ENCODE peak calls at places on chromosomes 7 and 10, in seven cellular contexts. One of them, this sample, is unnamed.

GRCh38 chr7:82110146-82110823 is 333.3 kb downstream of the CACNA2D1 start:
- DNase-seq in HFF-Myc: no peak
- DNase-seq in pancreas: no peak
- DNase-seq in Caco-2: no peak
- DNase-seq in cardiac muscle cell: no peak
- DNase-seq in CD4-positive, alpha-beta T cell: no peak
- DNase-seq in endodermal cell: no peak
- DNase-seq in this sample: no peak

GRCh38 chr7:105238198-105238765 is 150.4 kb downstream of the SRPK2 start:
- DNase-seq in HFF-Myc: no peak
- DNase-seq in pancreas: no peak
- DNase-seq in Caco-2: no peak
- DNase-seq in cardiac muscle cell: no peak
- DNase-seq in CD4-positive, alpha-beta T cell: no peak
- DNase-seq in endodermal cell: no peak
- DNase-seq in this sample: no peak

GRCh38 chr7:28505861-28506260 is 93.5 kb downstream of the CREB5 start:
- DNase-seq in HFF-Myc: no peak
- DNase-seq in pancreas: no peak
- DNase-seq in Caco-2: no peak
- DNase-seq in cardiac muscle cell: no peak
- DNase-seq in CD4-positive, alpha-beta T cell: no peak
- DNase-seq in endodermal cell: no peak
- DNase-seq in this sample: no peak

GRCh38 chr7:152735443-152736004 is 24.0 kb upstream of the ACTR3B start:
- DNase-seq in HFF-Myc: peak
- DNase-seq in pancreas: no peak
- DNase-seq in Caco-2: no peak
- DNase-seq in cardiac muscle cell: no peak
- DNase-seq in CD4-positive, alpha-beta T cell: no peak
- DNase-seq in endodermal cell: peak
- DNase-seq in this sample: no peak

GRCh38 chr10:28984431-28984830 is 304.4 kb upstream of the LYZL1 start:
- DNase-seq in HFF-Myc: peak
- DNase-seq in pancreas: peak
- DNase-seq in Caco-2: no peak
- DNase-seq in cardiac muscle cell: peak
- DNase-seq in CD4-positive, alpha-beta T cell: no peak
- DNase-seq in endodermal cell: peak
- DNase-seq in this sample: no peak

GRCh38 chr10:29517352-29517923 is 117.3 kb downstream of the SVIL start:
- DNase-seq in HFF-Myc: no peak
- DNase-seq in pancreas: no peak
- DNase-seq in Caco-2: no peak
- DNase-seq in cardiac muscle cell: peak
- DNase-seq in CD4-positive, alpha-beta T cell: no peak
- DNase-seq in endodermal cell: peak
- DNase-seq in this sample: peak

GRCh38 chr10:124916098-124916584 is 25.8 kb upstream of the ZRANB1 start:
- DNase-seq in HFF-Myc: no peak
- DNase-seq in pancreas: no peak
- DNase-seq in Caco-2: no peak
- DNase-seq in cardiac muscle cell: peak
- DNase-seq in CD4-positive, alpha-beta T cell: no peak
- DNase-seq in endodermal cell: no peak
- DNase-seq in this sample: peak

GRCh38 chr10:35690534-35690933 is 48.4 kb upstream of the FZD8 start:
- DNase-seq in HFF-Myc: no peak
- DNase-seq in pancreas: no peak
- DNase-seq in Caco-2: no peak
- DNase-seq in cardiac muscle cell: no peak
- DNase-seq in CD4-positive, alpha-beta T cell: no peak
- DNase-seq in endodermal cell: no peak
- DNase-seq in this sample: no peak

GRCh38 chr10:21134645-21135395 is 237.7 kb upstream of the NEBL start:
- DNase-seq in HFF-Myc: no peak
- DNase-seq in pancreas: no peak
- DNase-seq in Caco-2: no peak
- DNase-seq in cardiac muscle cell: peak
- DNase-seq in CD4-positive, alpha-beta T cell: no peak
- DNase-seq in endodermal cell: no peak
- DNase-seq in this sample: no peak

GRCh38 chr7:4740796-4741195 is 34.6 kb upstream of the AP5Z1 start:
- DNase-seq in HFF-Myc: no peak
- DNase-seq in pancreas: no peak
- DNase-seq in Caco-2: no peak
- DNase-seq in cardiac muscle cell: no peak
- DNase-seq in CD4-positive, alpha-beta T cell: no peak
- DNase-seq in endodermal cell: no peak
- DNase-seq in this sample: no peak

GRCh38 chr7:117666019-117666418 is 186.2 kb downstream of the CFTR start:
- DNase-seq in HFF-Myc: no peak
- DNase-seq in pancreas: no peak
- DNase-seq in Caco-2: peak
- DNase-seq in cardiac muscle cell: peak
- DNase-seq in CD4-positive, alpha-beta T cell: no peak
- DNase-seq in endodermal cell: no peak
- DNase-seq in this sample: no peak

GRCh38 chr10:78155722-78156121 is 122.1 kb downstream of the RPS24 start:
- DNase-seq in HFF-Myc: no peak
- DNase-seq in pancreas: no peak
- DNase-seq in Caco-2: no peak
- DNase-seq in cardiac muscle cell: no peak
- DNase-seq in CD4-positive, alpha-beta T cell: no peak
- DNase-seq in endodermal cell: no peak
- DNase-seq in this sample: no peak
- TF ChIP-seq CTCF in HFF-Myc: no peak
- TF ChIP-seq CTCF in pancreas: no peak
- TF ChIP-seq CTCF in Caco-2: no peak
- TF ChIP-seq CTCF in cardiac muscle cell: no peak
- TF ChIP-seq CTCF in CD4-positive, alpha-beta T cell: no peak
- TF ChIP-seq CTCF in endodermal cell: peak
- TF ChIP-seq CTCF in this sample: no peak

GRCh38 chr7:35758421-35758820 is 42.4 kb upstream of the SEPTIN7 start:
- DNase-seq in HFF-Myc: no peak
- DNase-seq in pancreas: no peak
- DNase-seq in Caco-2: peak
- DNase-seq in cardiac muscle cell: no peak
- DNase-seq in CD4-positive, alpha-beta T cell: no peak
- DNase-seq in endodermal cell: peak
- DNase-seq in this sample: no peak
- TF ChIP-seq CTCF in HFF-Myc: no peak
- TF ChIP-seq CTCF in pancreas: no peak
- TF ChIP-seq CTCF in Caco-2: peak
- TF ChIP-seq CTCF in cardiac muscle cell: no peak
- TF ChIP-seq CTCF in CD4-positive, alpha-beta T cell: no peak
- TF ChIP-seq CTCF in endodermal cell: peak
- TF ChIP-seq CTCF in this sample: no peak

DNA sequence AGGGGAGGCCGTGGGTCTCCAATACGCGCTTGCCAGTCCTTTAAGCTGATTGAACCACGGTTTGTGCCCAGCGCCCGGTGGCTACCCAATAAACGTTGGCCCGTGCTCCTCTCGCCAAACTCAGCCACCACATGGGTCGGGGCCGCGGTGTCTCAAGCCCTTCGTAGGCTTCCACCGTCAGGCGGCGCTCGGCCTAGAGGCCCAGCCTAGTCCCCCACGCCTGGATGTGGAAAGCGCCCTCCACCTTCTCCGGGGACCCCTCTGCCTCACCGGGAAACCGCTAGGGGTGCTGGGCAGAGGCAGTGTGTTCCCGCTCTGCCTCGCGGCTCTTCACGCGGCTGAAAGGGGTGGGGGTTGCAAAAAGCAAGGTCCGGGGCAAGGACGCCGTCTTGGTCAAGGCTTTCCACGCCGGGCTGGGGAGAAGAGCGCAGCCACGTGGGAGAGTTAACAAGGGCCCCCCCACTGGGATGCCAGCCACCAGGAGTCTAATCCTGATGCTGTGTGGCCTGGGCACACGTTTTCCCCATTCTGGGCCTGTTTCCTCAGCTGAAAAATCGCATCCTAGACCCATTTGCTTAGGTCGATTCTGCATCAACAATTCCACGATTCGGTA is 29.8 kb downstream of the LEP start:
- DNase-seq in HFF-Myc: no peak
- DNase-seq in pancreas: no peak
- DNase-seq in Caco-2: no peak
- DNase-seq in cardiac muscle cell: peak
- DNase-seq in CD4-positive, alpha-beta T cell: no peak
- DNase-seq in endodermal cell: peak
- DNase-seq in this sample: no peak
- TF ChIP-seq CTCF in HFF-Myc: peak
- TF ChIP-seq CTCF in pancreas: no peak
- TF ChIP-seq CTCF in Caco-2: no peak
- TF ChIP-seq CTCF in cardiac muscle cell: peak
- TF ChIP-seq CTCF in CD4-positive, alpha-beta T cell: no peak
- TF ChIP-seq CTCF in endodermal cell: peak
- TF ChIP-seq CTCF in this sample: no peak

DNA sequence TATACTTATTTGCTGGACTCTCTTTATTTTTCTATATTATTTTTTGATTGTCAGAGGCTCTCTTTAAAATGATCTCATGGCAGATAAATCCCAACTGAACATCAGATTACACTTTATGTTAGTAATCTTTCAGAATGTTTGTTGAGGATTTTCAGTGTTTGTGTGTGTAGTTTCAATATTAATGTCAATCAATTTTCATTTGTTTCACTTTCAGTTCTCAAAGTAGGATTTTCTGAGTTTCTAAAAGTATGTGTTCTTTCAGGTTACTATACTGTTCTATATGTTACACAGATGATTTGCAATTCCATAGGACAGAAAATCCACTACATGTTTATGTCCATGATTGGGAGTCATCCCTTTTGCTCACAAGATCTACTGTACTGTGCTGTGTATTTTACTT is 311.9 kb upstream of the POT1 start:
- DNase-seq in HFF-Myc: no peak
- DNase-seq in pancreas: no peak
- DNase-seq in Caco-2: no peak
- DNase-seq in cardiac muscle cell: no peak
- DNase-seq in CD4-positive, alpha-beta T cell: no peak
- DNase-seq in endodermal cell: no peak
- DNase-seq in this sample: no peak
- TF ChIP-seq CTCF in HFF-Myc: no peak
- TF ChIP-seq CTCF in pancreas: no peak
- TF ChIP-seq CTCF in Caco-2: no peak
- TF ChIP-seq CTCF in cardiac muscle cell: no peak
- TF ChIP-seq CTCF in CD4-positive, alpha-beta T cell: no peak
- TF ChIP-seq CTCF in endodermal cell: no peak
- TF ChIP-seq CTCF in this sample: no peak

GRCh38 chr10:101490026-101490425 is 98.0 kb downstream of the POLL start:
- DNase-seq in HFF-Myc: no peak
- DNase-seq in pancreas: no peak
- DNase-seq in Caco-2: no peak
- DNase-seq in cardiac muscle cell: no peak
- DNase-seq in CD4-positive, alpha-beta T cell: no peak
- DNase-seq in endodermal cell: no peak
- DNase-seq in this sample: no peak

GRCh38 chr10:101492814-101493213 is 95.2 kb downstream of the POLL start:
- DNase-seq in HFF-Myc: no peak
- DNase-seq in pancreas: no peak
- DNase-seq in Caco-2: no peak
- DNase-seq in cardiac muscle cell: no peak
- DNase-seq in CD4-positive, alpha-beta T cell: no peak
- DNase-seq in endodermal cell: no peak
- DNase-seq in this sample: no peak

GRCh38 chr10:101493249-101493648 is 94.8 kb downstream of the POLL start:
- DNase-seq in HFF-Myc: no peak
- DNase-seq in pancreas: no peak
- DNase-seq in Caco-2: no peak
- DNase-seq in cardiac muscle cell: no peak
- DNase-seq in CD4-positive, alpha-beta T cell: no peak
- DNase-seq in endodermal cell: no peak
- DNase-seq in this sample: no peak

GRCh38 chr10:101493782-101494281 is 94.2 kb downstream of the POLL start:
- DNase-seq in HFF-Myc: no peak
- DNase-seq in pancreas: no peak
- DNase-seq in Caco-2: no peak
- DNase-seq in cardiac muscle cell: no peak
- DNase-seq in CD4-positive, alpha-beta T cell: no peak
- DNase-seq in endodermal cell: no peak
- DNase-seq in this sample: no peak

DNA sequence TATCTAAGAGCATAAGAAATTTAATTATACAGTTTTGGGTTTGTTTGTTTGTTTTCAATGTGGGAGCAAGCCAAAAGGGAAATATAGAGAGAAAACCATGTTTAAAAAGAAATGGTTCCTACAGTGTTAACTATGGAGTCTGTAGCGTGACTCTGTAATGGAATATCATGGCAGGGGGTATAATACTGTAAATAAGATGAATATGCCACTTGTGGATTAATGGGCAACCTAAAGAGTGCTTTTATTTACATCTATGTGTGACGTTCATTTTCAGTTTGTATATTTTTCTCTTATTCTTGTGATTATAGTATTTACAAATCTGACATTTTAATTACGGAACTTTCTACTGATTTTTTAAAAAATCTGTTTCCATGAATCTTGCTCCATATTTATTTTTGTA is 95.9 kb downstream of the POLL start:
- DNase-seq in HFF-Myc: no peak
- DNase-seq in pancreas: no peak
- DNase-seq in Caco-2: no peak
- DNase-seq in cardiac muscle cell: no peak
- DNase-seq in CD4-positive, alpha-beta T cell: no peak
- DNase-seq in endodermal cell: no peak
- DNase-seq in this sample: no peak
- TF ChIP-seq CTCF in HFF-Myc: no peak
- TF ChIP-seq CTCF in pancreas: no peak
- TF ChIP-seq CTCF in Caco-2: no peak
- TF ChIP-seq CTCF in cardiac muscle cell: no peak
- TF ChIP-seq CTCF in CD4-positive, alpha-beta T cell: no peak
- TF ChIP-seq CTCF in endodermal cell: no peak
- TF ChIP-seq CTCF in this sample: no peak

GRCh38 chr7:141228482-141228881 is 154.6 kb downstream of the TMEM178B start:
- DNase-seq in HFF-Myc: no peak
- DNase-seq in pancreas: no peak
- DNase-seq in Caco-2: no peak
- DNase-seq in cardiac muscle cell: no peak
- DNase-seq in CD4-positive, alpha-beta T cell: no peak
- DNase-seq in endodermal cell: no peak
- DNase-seq in this sample: no peak

GRCh38 chr7:141225916-141226618 is 152.2 kb downstream of the TMEM178B start:
- DNase-seq in HFF-Myc: no peak
- DNase-seq in pancreas: no peak
- DNase-seq in Caco-2: no peak
- DNase-seq in cardiac muscle cell: no peak
- DNase-seq in CD4-positive, alpha-beta T cell: no peak
- DNase-seq in endodermal cell: no peak
- DNase-seq in this sample: no peak

GRCh38 chr7:141232286-141233051 is 158.6 kb downstream of the TMEM178B start:
- DNase-seq in HFF-Myc: no peak
- DNase-seq in pancreas: no peak
- DNase-seq in Caco-2: no peak
- DNase-seq in cardiac muscle cell: no peak
- DNase-seq in CD4-positive, alpha-beta T cell: no peak
- DNase-seq in endodermal cell: no peak
- DNase-seq in this sample: no peak

GRCh38 chr7:141227454-141227853 is 153.6 kb downstream of the TMEM178B start:
- DNase-seq in HFF-Myc: no peak
- DNase-seq in pancreas: no peak
- DNase-seq in Caco-2: no peak
- DNase-seq in cardiac muscle cell: no peak
- DNase-seq in CD4-positive, alpha-beta T cell: no peak
- DNase-seq in endodermal cell: no peak
- DNase-seq in this sample: peak

GRCh38 chr7:141231018-141231792 is 157.3 kb downstream of the TMEM178B start:
- DNase-seq in HFF-Myc: no peak
- DNase-seq in pancreas: no peak
- DNase-seq in Caco-2: peak
- DNase-seq in cardiac muscle cell: peak
- DNase-seq in CD4-positive, alpha-beta T cell: no peak
- DNase-seq in endodermal cell: peak
- DNase-seq in this sample: peak
- TF ChIP-seq CTCF in HFF-Myc: no peak
- TF ChIP-seq CTCF in pancreas: no peak
- TF ChIP-seq CTCF in Caco-2: peak
- TF ChIP-seq CTCF in cardiac muscle cell: no peak
- TF ChIP-seq CTCF in CD4-positive, alpha-beta T cell: no peak
- TF ChIP-seq CTCF in endodermal cell: peak
- TF ChIP-seq CTCF in this sample: peak